ENCODE peak calls at places on chromosome 5, in six cellular contexts. One of them, this sample, is unnamed.
A peak's percentile ranks its signal among the peaks of the same experiment; 100 is the strongest.

GRCh38 chr5:172097356-172097755 is 90.7 kb downstream of the STK10 start:
- DNase-seq in psoas muscle: no peak
- DNase-seq in fibroblast of lung: no peak
- DNase-seq in spleen: no peak
- DNase-seq in Panc1: no peak
- DNase-seq in neuronal stem cell: no peak
- DNase-seq in this sample: no peak

GRCh38 chr5:66223637-66224036 is 79.5 kb downstream of the SREK1 start:
- DNase-seq in psoas muscle: no peak
- DNase-seq in fibroblast of lung: no peak
- DNase-seq in spleen: no peak
- DNase-seq in Panc1: no peak
- DNase-seq in neuronal stem cell: no peak
- DNase-seq in this sample: no peak

GRCh38 chr5:143187495-143187894 is 216.0 kb downstream of the NR3C1 start:
- DNase-seq in psoas muscle: no peak
- DNase-seq in fibroblast of lung: no peak
- DNase-seq in spleen: no peak
- DNase-seq in Panc1: no peak
- DNase-seq in neuronal stem cell: no peak
- DNase-seq in this sample: no peak

GRCh38 chr5:93578813-93579560 is 2.0 kb downstream of the NR2F1-AS1 start:
- DNase-seq in psoas muscle: peak; percentile 49
- DNase-seq in fibroblast of lung: peak; percentile 80
- DNase-seq in spleen: no peak
- DNase-seq in Panc1: no peak
- DNase-seq in neuronal stem cell: no peak
- DNase-seq in this sample: peak; percentile 62

GRCh38 chr5:149210229-149210628 is 61.4 kb upstream of the AFAP1L1 start:
- DNase-seq in psoas muscle: no peak
- DNase-seq in fibroblast of lung: peak; percentile 90
- DNase-seq in spleen: no peak
- DNase-seq in Panc1: no peak
- DNase-seq in neuronal stem cell: no peak
- DNase-seq in this sample: peak; percentile 35

GRCh38 chr5:153896117-153896516 is 142.6 kb downstream of the FAM114A2 start:
- DNase-seq in psoas muscle: no peak
- DNase-seq in fibroblast of lung: peak; percentile 37
- DNase-seq in spleen: no peak
- DNase-seq in Panc1: no peak
- DNase-seq in neuronal stem cell: no peak
- DNase-seq in this sample: no peak

GRCh38 chr5:138353550-138353893 is 1.0 kb downstream of the KDM3B start:
- DNase-seq in psoas muscle: no peak
- DNase-seq in fibroblast of lung: no peak
- DNase-seq in spleen: no peak
- DNase-seq in Panc1: no peak
- DNase-seq in neuronal stem cell: no peak
- DNase-seq in this sample: no peak

GRCh38 chr5:123089971-123090640 is 1.1 kb downstream of the PRDM6 start:
- DNase-seq in psoas muscle: peak; percentile 39
- DNase-seq in fibroblast of lung: peak; percentile 25
- DNase-seq in spleen: no peak
- DNase-seq in Panc1: no peak
- DNase-seq in neuronal stem cell: no peak
- DNase-seq in this sample: peak; percentile 69

GRCh38 chr5:150656191-150657132 is 4.6 kb upstream of the MYOZ3 start:
- DNase-seq in psoas muscle: peak; percentile 82
- DNase-seq in fibroblast of lung: no peak
- DNase-seq in spleen: peak; percentile 93
- DNase-seq in Panc1: no peak
- DNase-seq in neuronal stem cell: peak; percentile 80
- DNase-seq in this sample: peak; percentile 78

GRCh38 chr5:34538026-34538672 is 118.0 kb upstream of the RAI14 start:
- DNase-seq in psoas muscle: no peak
- DNase-seq in fibroblast of lung: no peak
- DNase-seq in spleen: no peak
- DNase-seq in Panc1: no peak
- DNase-seq in neuronal stem cell: no peak
- DNase-seq in this sample: no peak

GRCh38 chr5:136064510-136064909 is 35.7 kb downstream of the TGFBI start:
- DNase-seq in psoas muscle: no peak
- DNase-seq in fibroblast of lung: peak; percentile 51
- DNase-seq in spleen: no peak
- DNase-seq in Panc1: no peak
- DNase-seq in neuronal stem cell: no peak
- DNase-seq in this sample: peak; percentile 50

GRCh38 chr5:139808481-139809330 is 13.1 kb downstream of the PSD2 start:
- DNase-seq in psoas muscle: no peak
- DNase-seq in fibroblast of lung: peak; percentile 18
- DNase-seq in spleen: peak; percentile 66
- DNase-seq in Panc1: no peak
- DNase-seq in neuronal stem cell: peak; percentile 30
- DNase-seq in this sample: peak; percentile 59

GRCh38 chr5:34563951-34564705 is 92.0 kb upstream of the RAI14 start:
- DNase-seq in psoas muscle: peak; percentile 14
- DNase-seq in fibroblast of lung: peak; percentile 91
- DNase-seq in spleen: peak; percentile 76
- DNase-seq in Panc1: no peak
- DNase-seq in neuronal stem cell: no peak
- DNase-seq in this sample: peak; percentile 82

GRCh38 chr5:141510160-141510559 is 21.3 kb downstream of the PCDHGC5 start:
- DNase-seq in psoas muscle: no peak
- DNase-seq in fibroblast of lung: no peak
- DNase-seq in spleen: no peak
- DNase-seq in Panc1: no peak
- DNase-seq in neuronal stem cell: no peak
- DNase-seq in this sample: no peak

GRCh38 chr5:141507387-141508091 is 18.7 kb downstream of the PCDHGC5 start:
- DNase-seq in psoas muscle: peak; percentile 64
- DNase-seq in fibroblast of lung: peak; percentile 89
- DNase-seq in spleen: no peak
- DNase-seq in Panc1: no peak
- DNase-seq in neuronal stem cell: no peak
- DNase-seq in this sample: peak; percentile 97

GRCh38 chr5:141506381-141507155 is 17.7 kb downstream of the PCDHGC5 start:
- DNase-seq in psoas muscle: no peak
- DNase-seq in fibroblast of lung: no peak
- DNase-seq in spleen: no peak
- DNase-seq in Panc1: no peak
- DNase-seq in neuronal stem cell: no peak
- DNase-seq in this sample: no peak

GRCh38 chr5:141508808-141509611 is 20.1 kb downstream of the PCDHGC5 start:
- DNase-seq in psoas muscle: peak; percentile 83
- DNase-seq in fibroblast of lung: peak; percentile 94
- DNase-seq in spleen: no peak
- DNase-seq in Panc1: no peak
- DNase-seq in neuronal stem cell: peak; percentile 93
- DNase-seq in this sample: peak; percentile 99

DNA sequence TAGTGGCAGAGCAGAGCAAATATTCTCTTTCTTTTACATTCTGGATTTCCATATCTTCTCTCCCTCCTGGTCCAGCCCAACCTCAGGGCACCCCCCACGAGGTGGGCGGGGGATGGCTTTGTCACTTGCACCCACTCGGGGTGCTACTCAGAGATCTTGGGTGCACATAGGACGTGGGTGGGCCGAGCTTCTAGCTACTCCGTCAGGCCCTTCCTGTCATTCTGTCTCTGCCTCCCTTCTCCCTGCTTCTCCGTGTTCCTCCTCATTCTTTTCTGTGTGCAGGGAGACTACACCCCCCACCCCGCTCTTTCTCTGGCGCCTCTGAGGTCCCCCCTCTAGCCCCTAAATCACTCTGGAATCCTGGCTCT is 19.5 kb downstream of the PCDHGC5 start:
- DNase-seq in psoas muscle: no peak
- DNase-seq in fibroblast of lung: no peak
- DNase-seq in spleen: no peak
- DNase-seq in Panc1: no peak
- DNase-seq in neuronal stem cell: no peak
- DNase-seq in this sample: no peak
- H3K4me3 ChIP-seq in psoas muscle: peak overlapping the region; percentile 40
- H3K4me3 ChIP-seq in fibroblast of lung: peak overlapping the region; percentile 52
- H3K4me3 ChIP-seq in spleen: peak overlapping the region; percentile 11
- H3K4me3 ChIP-seq in Panc1: no peak overlapping the region
- H3K4me3 ChIP-seq in neuronal stem cell: peak overlapping the region; percentile 18
- H3K4me3 ChIP-seq in this sample: peak overlapping the region; percentile 22

GRCh38 chr5:40547994-40548575 is 131.6 kb upstream of the PTGER4 start:
- DNase-seq in psoas muscle: no peak
- DNase-seq in fibroblast of lung: no peak
- DNase-seq in spleen: no peak
- DNase-seq in Panc1: no peak
- DNase-seq in neuronal stem cell: no peak
- DNase-seq in this sample: no peak

GRCh38 chr5:40551706-40552557 is 127.8 kb upstream of the PTGER4 start:
- DNase-seq in psoas muscle: no peak
- DNase-seq in fibroblast of lung: peak; percentile 99
- DNase-seq in spleen: no peak
- DNase-seq in Panc1: peak; percentile 95
- DNase-seq in neuronal stem cell: no peak
- DNase-seq in this sample: peak; percentile 90

GRCh38 chr5:40550481-40550880 is 129.2 kb upstream of the PTGER4 start:
- DNase-seq in psoas muscle: no peak
- DNase-seq in fibroblast of lung: no peak
- DNase-seq in spleen: no peak
- DNase-seq in Panc1: no peak
- DNase-seq in neuronal stem cell: no peak
- DNase-seq in this sample: no peak

GRCh38 chr5:40549611-40550010 is 130.1 kb upstream of the PTGER4 start:
- DNase-seq in psoas muscle: no peak
- DNase-seq in fibroblast of lung: peak; percentile 8
- DNase-seq in spleen: no peak
- DNase-seq in Panc1: no peak
- DNase-seq in neuronal stem cell: no peak
- DNase-seq in this sample: no peak

DNA sequence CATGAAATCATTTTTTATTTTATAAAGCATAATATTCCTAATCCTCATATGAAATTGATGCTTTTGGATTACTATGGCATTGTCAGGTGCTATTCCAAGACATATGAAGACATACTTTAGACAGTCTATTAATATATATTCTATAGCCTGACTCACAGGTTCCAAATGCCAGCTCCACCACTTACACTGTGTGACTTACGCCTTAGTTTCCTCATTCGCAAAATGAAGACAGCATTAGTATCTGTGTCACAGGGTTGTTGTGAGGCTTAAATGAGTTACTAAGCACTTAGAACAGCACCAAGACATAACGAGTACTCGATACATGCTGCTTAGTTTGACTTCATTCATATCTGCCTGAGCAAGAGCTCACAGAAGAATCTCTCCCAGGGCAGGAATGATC is 132.2 kb upstream of the PTGER4 start:
- DNase-seq in psoas muscle: no peak
- DNase-seq in fibroblast of lung: no peak
- DNase-seq in spleen: no peak
- DNase-seq in Panc1: no peak
- DNase-seq in neuronal stem cell: no peak
- DNase-seq in this sample: no peak
- H3K36me3 ChIP-seq in psoas muscle: no peaks in the 10 kb centered on the region
- H3K36me3 ChIP-seq in fibroblast of lung: no peaks in the 10 kb centered on the region
- H3K36me3 ChIP-seq in spleen: no peaks in the 10 kb centered on the region
- H3K36me3 ChIP-seq in Panc1: no peaks in the 10 kb centered on the region
- H3K36me3 ChIP-seq in neuronal stem cell: peaks cover 2% of the 10 kb centered on the region
- H3K36me3 ChIP-seq in this sample: no peaks in the 10 kb centered on the region

GRCh38 chr5:121432-121831 is 29.5 kb downstream of the PLEKHG4B start:
- DNase-seq in psoas muscle: no peak
- DNase-seq in fibroblast of lung: no peak
- DNase-seq in spleen: no peak
- DNase-seq in Panc1: no peak
- DNase-seq in neuronal stem cell: no peak
- DNase-seq in this sample: no peak
- H3K9me3 ChIP-seq in psoas muscle: peaks cover 13% of the 10 kb centered on the region
- H3K9me3 ChIP-seq in fibroblast of lung: no peaks in the 10 kb centered on the region
- H3K9me3 ChIP-seq in spleen: peaks cover 10% of the 10 kb centered on the region
- H3K9me3 ChIP-seq in Panc1: peaks cover 10% of the 10 kb centered on the region
- H3K9me3 ChIP-seq in neuronal stem cell: peaks cover 24% of the 10 kb centered on the region
- H3K9me3 ChIP-seq in this sample: peaks cover 10% of the 10 kb centered on the region

GRCh38 chr5:35647712-35648111 is 30.0 kb downstream of the SPEF2 start:
- DNase-seq in psoas muscle: no peak
- DNase-seq in fibroblast of lung: no peak
- DNase-seq in spleen: no peak
- DNase-seq in Panc1: no peak
- DNase-seq in neuronal stem cell: no peak
- DNase-seq in this sample: no peak
- H3K4me3 ChIP-seq in psoas muscle: no peak overlapping the region
- H3K4me3 ChIP-seq in fibroblast of lung: no peak overlapping the region
- H3K4me3 ChIP-seq in spleen: no peak overlapping the region
- H3K4me3 ChIP-seq in Panc1: no peak overlapping the region
- H3K4me3 ChIP-seq in neuronal stem cell: no peak overlapping the region
- H3K4me3 ChIP-seq in this sample: no peak overlapping the region

DNA sequence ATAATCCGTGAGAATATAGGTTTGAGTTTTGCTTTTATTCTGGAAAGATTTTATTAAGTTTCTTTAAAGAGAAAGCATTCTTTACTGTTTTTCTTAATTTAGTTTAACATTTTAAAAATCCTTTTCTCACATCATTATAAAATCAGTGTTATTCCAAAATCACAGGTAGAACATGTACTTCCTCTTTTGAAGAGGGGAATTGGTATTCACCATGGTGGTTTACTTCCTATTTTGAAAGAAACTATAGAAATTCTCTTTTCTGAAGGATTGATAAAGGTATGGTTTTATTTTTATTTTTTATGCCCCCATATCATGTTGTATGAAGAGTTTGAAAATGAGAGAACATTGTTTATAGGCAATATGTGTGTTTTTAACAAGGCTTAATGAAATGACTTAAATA is 43.0 kb downstream of the MTREX start:
- DNase-seq in psoas muscle: no peak
- DNase-seq in fibroblast of lung: no peak
- DNase-seq in spleen: no peak
- DNase-seq in Panc1: no peak
- DNase-seq in neuronal stem cell: no peak
- DNase-seq in this sample: no peak
- H3K36me3 ChIP-seq in psoas muscle: peaks cover 10% of the 10 kb centered on the region
- H3K36me3 ChIP-seq in fibroblast of lung: peaks cover 11% of the 10 kb centered on the region
- H3K36me3 ChIP-seq in spleen: peaks cover 100% of the 10 kb centered on the region
- H3K36me3 ChIP-seq in Panc1: peaks cover 58% of the 10 kb centered on the region
- H3K36me3 ChIP-seq in neuronal stem cell: peaks cover 28% of the 10 kb centered on the region
- H3K36me3 ChIP-seq in this sample: peaks cover 74% of the 10 kb centered on the region

GRCh38 chr5:180848878-180849277 is 12.2 kb downstream of the ZFP62 start:
- DNase-seq in psoas muscle: no peak
- DNase-seq in fibroblast of lung: no peak
- DNase-seq in spleen: no peak
- DNase-seq in Panc1: no peak
- DNase-seq in neuronal stem cell: no peak
- DNase-seq in this sample: no peak
- H3K9me3 ChIP-seq in psoas muscle: no peaks in the 10 kb centered on the region
- H3K9me3 ChIP-seq in fibroblast of lung: peaks cover 13% of the 10 kb centered on the region
- H3K9me3 ChIP-seq in spleen: peaks cover 15% of the 10 kb centered on the region
- H3K9me3 ChIP-seq in Panc1: peaks cover 74% of the 10 kb centered on the region
- H3K9me3 ChIP-seq in neuronal stem cell: peaks cover 52% of the 10 kb centered on the region
- H3K9me3 ChIP-seq in this sample: peaks cover 55% of the 10 kb centered on the region

GRCh38 chr5:81393783-81394718 is at the start of gene ACOT12:
- DNase-seq in psoas muscle: no peak
- DNase-seq in fibroblast of lung: peak; percentile 37
- DNase-seq in spleen: peak; percentile 62
- DNase-seq in Panc1: no peak
- DNase-seq in neuronal stem cell: peak; percentile 35
- DNase-seq in this sample: peak; percentile 50
- H3K4me3 ChIP-seq in psoas muscle: peak within 1 kb of the TSS; percentile 61
- H3K4me3 ChIP-seq in fibroblast of lung: peak within 1 kb of the TSS; percentile 56
- H3K4me3 ChIP-seq in spleen: peak within 1 kb of the TSS; percentile 44
- H3K4me3 ChIP-seq in Panc1: peak within 1 kb of the TSS; percentile 40
- H3K4me3 ChIP-seq in neuronal stem cell: no peak within 1 kb of the TSS
- H3K4me3 ChIP-seq in this sample: peak within 1 kb of the TSS; percentile 34

GRCh38 chr5:157245477-157245876 is 20.4 kb upstream of the CYFIP2 start:
- DNase-seq in psoas muscle: no peak
- DNase-seq in fibroblast of lung: peak; percentile 47
- DNase-seq in spleen: no peak
- DNase-seq in Panc1: no peak
- DNase-seq in neuronal stem cell: no peak
- DNase-seq in this sample: no peak
- H3K36me3 ChIP-seq in psoas muscle: no peaks in the 10 kb centered on the region
- H3K36me3 ChIP-seq in fibroblast of lung: no peaks in the 10 kb centered on the region
- H3K36me3 ChIP-seq in spleen: peaks cover 28% of the 10 kb centered on the region
- H3K36me3 ChIP-seq in Panc1: no peaks in the 10 kb centered on the region
- H3K36me3 ChIP-seq in neuronal stem cell: no peaks in the 10 kb centered on the region
- H3K36me3 ChIP-seq in this sample: no peaks in the 10 kb centered on the region